ENCODE peak calls at places on chromosomes 7 and 10, in five cellular contexts. Y, J, X, B and E are unnamed samples.

GRCh38 chr7:126016722-126017121 is 1087.1 kb upstream of the POT1 start:
- DNase-seq in Y (no peak), X (no peak), J (no peak), B (no peak), E (no peak)

GRCh38 chr10:34031410-34031809 is 696.9 kb upstream of the NRP1 start:
- DNase-seq in Y (no peak), B (no peak), J (no peak), X (peak; percentile 69), E (no peak)

GRCh38 chr10:36437367-36437766 is 688.0 kb upstream of the ANKRD30A start:
- DNase-seq in J (no peak), Y (no peak), B (no peak), X (no peak), E (no peak)

GRCh38 chr10:81472927-81473470 is 402.0 kb upstream of the NRG3 start:
- DNase-seq in B (no peak), J (no peak), X (no peak), Y (peak; percentile 72), E (no peak)

GRCh38 chr10:122271076-122271475 is at the start of gene BTBD16:
- DNase-seq in B (no peak), Y (peak; percentile 40), X (no peak), J (no peak), E (no peak)

GRCh38 chr10:76430330-76430729 is 998.9 kb downstream of the LRMDA start:
- DNase-seq in X (peak; percentile 50), Y (no peak), J (no peak), B (no peak), E (no peak)

GRCh38 chr7:148911626-148912025 is 27.5 kb upstream of the EZH2 start:
- DNase-seq in B (no peak), J (no peak), Y (no peak), X (no peak), E (peak; percentile 15)

GRCh38 chr7:47371733-47372368 is 210.1 kb downstream of the TNS3 start:
- DNase-seq in J (no peak), X (no peak), B (peak; percentile 88), Y (peak; percentile 88), E (peak; percentile 84)

GRCh38 chr7:21092923-21093702 is 306.4 kb upstream of the SP8 start:
- DNase-seq in Y (no peak), J (no peak), X (no peak), B (no peak), E (no peak)

GRCh38 chr10:71729023-71729649 is 9.6 kb upstream of the C10orf105 start:
- DNase-seq in X (no peak), J (no peak), Y (no peak), B (peak; percentile 70), E (peak; percentile 80)

GRCh38 chr7:150401861-150402631 is 22.9 kb downstream of the ZNF775 start:
- DNase-seq in Y (peak; percentile 79), B (no peak), J (no peak), X (no peak), E (no peak)

GRCh38 chr10:20004087-20004523 is 187.9 kb downstream of the PLXDC2 start:
- DNase-seq in X (no peak), B (peak; percentile 57), J (no peak), Y (no peak), E (peak; percentile 47)

GRCh38 chr7:131536361-131536849 is 20.0 kb downstream of the PODXL start:
- DNase-seq in X (no peak), Y (no peak), B (no peak), J (no peak), E (no peak)

GRCh38 chr7:464712-465461 is 54.8 kb downstream of the PDGFA start:
- DNase-seq in J (no peak), B (no peak), X (peak; percentile 17), Y (no peak), E (no peak)

GRCh38 chr7:157864911-157865310 is 528.1 kb downstream of the DNAJB6 start:
- DNase-seq in Y (no peak), B (no peak), J (no peak), X (no peak), E (no peak)

GRCh38 chr7:142334236-142334635 is 76.4 kb upstream of the PRSS58 start:
- DNase-seq in Y (no peak), J (no peak), X (no peak), B (no peak), E (no peak)

GRCh38 chr10:89668391-89669180 is 23.5 kb upstream of the PANK1 start:
- DNase-seq in B (no peak), J (no peak), X (no peak), Y (no peak), E (peak; percentile 39)

GRCh38 chr7:78039791-78040776 is 241.5 kb downstream of the PHTF2 start:
- DNase-seq in J (peak; percentile 23), Y (peak; percentile 89), B (peak; percentile 59), X (peak; percentile 10), E (no peak)

GRCh38 chr10:1126461-1126860 is 70.3 kb downstream of the WDR37 start:
- DNase-seq in Y (no peak), X (no peak), J (no peak), B (no peak), E (no peak)

GRCh38 chr10:92720306-92721165 is 30.8 kb downstream of the HHEX start:
- DNase-seq in J (no peak), Y (no peak), B (no peak), X (no peak), E (peak; percentile 41)

GRCh38 chr10:105042906-105043552 is 401.9 kb downstream of the SORCS3 start:
- DNase-seq in X (no peak), J (no peak), Y (no peak), B (no peak), E (peak; percentile 66)

GRCh38 chr7:82319674-82320118 is 123.9 kb downstream of the CACNA2D1 start:
- DNase-seq in Y (no peak), X (peak; percentile 80), B (peak; percentile 85), J (no peak), E (peak; percentile 68)

GRCh38 chr10:119449760-119450461 is 92.6 kb downstream of the RGS10 start:
- DNase-seq in X (no peak), B (peak; percentile 58), Y (no peak), J (no peak), E (peak; percentile 30)

GRCh38 chr7:44981035-44981706 is 2.4 kb upstream of the MYO1G start:
- DNase-seq in X (no peak), Y (peak; percentile 44), B (no peak), J (no peak), E (no peak)

GRCh38 chr10:29621161-29621560 is 13.6 kb downstream of the SVIL start:
- DNase-seq in B (no peak), Y (peak; percentile 70), X (no peak), J (no peak), E (peak; percentile 88)

GRCh38 chr7:2282185-2282751 is 32.0 kb downstream of the SNX8 start:
- DNase-seq in X (no peak), J (no peak), Y (peak; percentile 51), B (no peak), E (no peak)

GRCh38 chr10:52571018-52571417 is 201.6 kb downstream of the MBL2 start:
- DNase-seq in B (no peak), Y (no peak), X (no peak), J (no peak), E (no peak)

GRCh38 chr10:10462116-10462515 is 555.6 kb upstream of the CELF2 start:
- DNase-seq in B (no peak), J (no peak), Y (peak; percentile 47), X (no peak), E (no peak)

GRCh38 chr10:56360583-56360966 is 484 bp downstream of the ZWINT start:
- DNase-seq in Y (no peak), B (no peak), X (no peak), J (no peak), E (no peak)

GRCh38 chr10:11146402-11147171 is 128.9 kb downstream of the CELF2 start:
- DNase-seq in B (no peak), J (no peak), Y (no peak), X (no peak), E (peak; percentile 66)

GRCh38 chr10:3786295-3786981 is 1.4 kb upstream of the KLF6 start:
- DNase-seq in B (peak; percentile 52), J (no peak), Y (peak; percentile 96), X (no peak), E (peak; percentile 95)

GRCh38 chr7:132009778-132010177 is 453.4 kb upstream of the PODXL start:
- DNase-seq in J (no peak), B (no peak), X (no peak), Y (peak; percentile 40), E (no peak)

GRCh38 chr10:74880041-74880440 is 53.6 kb downstream of the KAT6B start:
- DNase-seq in X (peak; percentile 58), B (no peak), J (no peak), Y (no peak), E (no peak)

GRCh38 chr7:38409524-38409923 is 136.1 kb upstream of the TARP start:
- DNase-seq in Y (no peak), X (no peak), B (no peak), J (no peak), E (no peak)